ENCODE peak calls at places on chromosomes 3 and 15, in eight cellular contexts. Y, L, B, Q, A, S, U and R are unnamed samples.
A peak's percentile ranks its signal among the peaks of the same experiment; 100 is the strongest.

GRCh38 chr15:32659340-32659831 is 17.9 kb downstream of the SCG5 start:
- DNase-seq in U (no peak), Y (no peak), Q (peak; percentile 57), L (peak; percentile 65), B (peak; percentile 84), S (peak; percentile 24), A (no peak), R (no peak)

GRCh38 chr15:91578511-91578910 is 275.0 kb upstream of the SLCO3A1 start:
- DNase-seq in Y (no peak), Q (no peak), B (no peak), S (no peak), L (no peak), A (no peak), U (no peak), R (no peak)

GRCh38 chr3:188956839-188957489 is 214.8 kb upstream of the TPRG1 start:
- DNase-seq in A (no peak), S (no peak), Q (peak; percentile 87), L (peak; percentile 37), U (peak; percentile 60), B (peak; percentile 62), Y (no peak), R (peak; percentile 36)

GRCh38 chr3:122365073-122365472 is 18.0 kb downstream of the MIX23 start:
- DNase-seq in S (no peak), Q (no peak), Y (no peak), U (no peak), A (no peak), L (no peak), B (no peak), R (no peak)

GRCh38 chr3:168544097-168544957 is 448.6 kb upstream of the GOLIM4 start:
- DNase-seq in A (no peak), U (peak; percentile 3), L (no peak), Q (peak; percentile 26), Y (no peak), B (peak; percentile 2), S (no peak), R (no peak)

GRCh38 chr3:151460240-151460639 is 621 bp downstream of the IGSF10 start:
- DNase-seq in Q (peak; percentile 45), A (no peak), B (peak; percentile 44), L (no peak), S (no peak), U (no peak), Y (no peak), R (no peak)

GRCh38 chr3:127108796-127109195 is 84.1 kb upstream of the PRR23E start:
- DNase-seq in A (no peak), B (no peak), S (no peak), L (no peak), Q (no peak), U (no peak), Y (no peak), R (no peak)

GRCh38 chr3:41175365-41175764 is 23.9 kb upstream of the CTNNB1 start:
- DNase-seq in S (no peak), Q (peak; percentile 50), U (no peak), B (no peak), A (no peak), Y (no peak), L (no peak), R (no peak)

GRCh38 chr15:51024735-51025453 is 69.8 kb downstream of the TNFAIP8L3 start:
- DNase-seq in L (no peak), B (peak; percentile 22), U (no peak), Q (no peak), Y (no peak), A (no peak), S (no peak), R (no peak)

GRCh38 chr15:60969658-60970057 is 259.4 kb downstream of the RORA start:
- DNase-seq in A (no peak), S (no peak), U (no peak), Y (no peak), B (no peak), L (no peak), Q (no peak), R (no peak)

GRCh38 chr15:43493687-43494472 is 924 bp upstream of the TP53BP1 start:
- DNase-seq in S (no peak), L (no peak), U (no peak), B (no peak), Q (no peak), Y (no peak), A (no peak), R (no peak)

GRCh38 chr3:14457999-14458398 is 55.6 kb downstream of the SLC6A6 start:
- DNase-seq in A (no peak), S (peak; percentile 57), Y (no peak), Q (no peak), U (no peak), L (no peak), B (no peak), R (no peak)

GRCh38 chr15:71800835-71801745 is 9.3 kb upstream of the NR2E3 start:
- DNase-seq in L (peak; percentile 59), Q (peak; percentile 91), S (peak; percentile 63), A (no peak), Y (no peak), U (peak; percentile 56), B (peak; percentile 72), R (peak; percentile 56)

GRCh38 chr15:71804695-71805470 is 5.5 kb upstream of the NR2E3 start:
- DNase-seq in B (no peak), U (no peak), A (no peak), Q (peak; percentile 23), Y (no peak), L (no peak), S (no peak), R (no peak)

GRCh38 chr15:71801935-71802655 is 8.3 kb upstream of the NR2E3 start:
- DNase-seq in U (no peak), Q (no peak), B (no peak), L (no peak), S (no peak), Y (no peak), A (no peak), R (no peak)

GRCh38 chr15:71804226-71804625 is 6.1 kb upstream of the NR2E3 start:
- DNase-seq in U (no peak), Y (no peak), A (no peak), L (no peak), Q (no peak), S (no peak), B (no peak), R (no peak)

DNA sequence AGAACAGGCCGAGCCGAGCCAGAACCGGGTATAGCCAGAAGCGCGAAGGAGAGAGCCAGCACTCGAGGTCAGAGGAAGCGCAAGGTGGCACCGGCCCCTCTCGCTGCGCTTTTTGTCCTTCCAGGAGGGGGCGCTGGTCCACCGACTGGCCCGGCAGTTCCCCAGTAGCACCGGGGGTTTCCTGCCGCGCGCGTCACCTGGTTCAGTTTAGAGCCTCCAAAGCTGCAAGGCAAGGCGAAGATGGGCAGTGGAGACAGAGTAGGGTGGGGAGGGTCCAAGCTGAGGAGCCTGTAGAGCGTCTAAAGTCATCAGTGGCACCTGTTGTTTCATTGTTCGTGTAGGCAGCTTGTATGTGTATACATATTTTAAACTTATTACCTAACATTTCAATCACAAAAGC is 7.6 kb upstream of the NR2E3 start:
- DNase-seq in Y (peak; percentile 50), Q (no peak), S (no peak), L (no peak), A (no peak), U (no peak), B (no peak), R (no peak)
- TF ChIP-seq CTCF in Y (peak; percentile 64), Q (peak; percentile 56), S (peak; percentile 35), L (peak; percentile 28), A (no peak), U (peak; percentile 64), B (peak; percentile 30), R (peak; percentile 28)

DNA sequence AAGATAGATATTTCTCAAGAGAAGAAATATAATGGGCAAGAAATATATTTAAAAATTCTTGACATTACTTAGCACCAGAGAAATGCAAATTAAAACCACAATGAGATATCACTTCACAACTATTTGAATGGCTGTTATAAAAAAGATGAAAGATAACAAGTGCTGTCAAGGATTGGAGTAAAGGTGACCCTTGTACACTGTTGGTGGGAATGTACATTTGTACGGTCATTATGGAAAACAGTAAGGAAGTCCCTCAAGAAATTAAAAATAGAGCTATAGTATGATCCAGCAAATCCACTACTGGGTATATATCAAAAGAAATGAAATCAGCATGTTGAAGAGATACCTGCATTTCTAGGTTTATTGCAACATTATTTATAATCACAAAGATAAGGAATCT is 326.4 kb downstream of the GBE1 start:
- DNase-seq in B (peak; percentile 45), Q (no peak), S (no peak), L (no peak), A (no peak), Y (no peak), U (no peak), R (no peak)
- TF ChIP-seq CTCF in B (no peak), Q (no peak), S (no peak), L (no peak), A (no peak), Y (no peak), U (no peak), R (no peak)

GRCh38 chr3:190227064-190227463 is 95.2 kb downstream of the CLDN1 start:
- DNase-seq in A (no peak), L (no peak), S (no peak), U (no peak), B (no peak), Q (no peak), Y (no peak), R (no peak)

GRCh38 chr3:190222360-190222759 is 99.9 kb downstream of the CLDN1 start:
- DNase-seq in Y (no peak), A (no peak), L (no peak), B (no peak), U (no peak), S (no peak), Q (no peak), R (no peak)

GRCh38 chr3:190222916-190223315 is 99.3 kb downstream of the CLDN1 start:
- DNase-seq in B (no peak), S (no peak), Y (no peak), A (no peak), L (no peak), Q (no peak), U (no peak), R (no peak)

GRCh38 chr3:190224466-190225185 is 97.6 kb downstream of the CLDN1 start:
- DNase-seq in B (peak; percentile 12), Y (no peak), S (no peak), Q (no peak), A (no peak), U (no peak), L (no peak), R (no peak)

GRCh38 chr3:190225186-190225692 is 97.0 kb downstream of the CLDN1 start:
- DNase-seq in B (peak; percentile 23), U (peak; percentile 10), A (no peak), S (no peak), Y (no peak), L (no peak), Q (peak; percentile 63), R (peak; percentile 7)
- TF ChIP-seq CTCF in B (peak; percentile 47), U (peak; percentile 52), A (no peak), S (peak; percentile 36), Y (peak; percentile 39), L (peak; percentile 52), Q (peak; percentile 62), R (peak; percentile 49)

DNA sequence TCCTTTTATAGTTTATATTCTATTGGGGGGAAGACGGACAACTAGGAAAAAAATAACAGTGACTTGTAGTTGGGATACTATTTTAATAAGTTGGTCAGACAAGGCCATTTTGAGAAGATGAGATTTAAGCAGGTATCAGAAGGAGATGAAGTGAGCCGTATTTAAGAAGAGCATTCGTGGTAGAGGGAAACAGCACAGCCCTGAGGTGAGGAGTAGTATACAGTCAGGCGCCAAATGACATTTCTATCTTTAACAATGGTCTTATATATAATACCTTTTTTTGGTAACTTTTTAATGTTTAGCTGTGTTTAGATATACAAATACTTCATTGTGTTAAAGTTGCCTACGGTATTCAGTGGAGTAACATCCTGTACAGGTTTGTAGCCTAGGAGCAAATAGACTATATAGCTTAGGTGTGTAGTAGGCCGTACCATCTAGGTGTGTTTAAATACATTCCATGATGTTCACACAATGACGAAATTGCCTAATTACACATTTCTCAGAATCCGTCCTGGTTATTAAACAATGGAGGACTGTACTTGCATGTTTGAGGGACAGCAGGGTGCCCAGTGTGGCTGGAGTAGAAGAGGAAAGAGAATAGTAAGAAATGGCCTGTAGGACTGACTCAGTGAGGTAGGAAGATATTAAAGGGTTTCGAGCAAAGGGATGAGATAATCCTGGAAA is 1.6 kb downstream of the NKTR start:
- DNase-seq in Y (no peak), A (no peak), U (no peak), L (no peak), B (peak; percentile 7), Q (peak; percentile 36), S (no peak), R (no peak)
- TF ChIP-seq CTCF in Y (peak; percentile 40), A (no peak), U (peak; percentile 19), L (peak; percentile 10), B (peak; percentile 32), Q (peak; percentile 26), S (peak; percentile 8), R (peak; percentile 9)